ENCODE peak calls at places on chromosome 22, in five cellular contexts. A is H1, C is mesenchymal stem cell, S is H9, J is trophoblast cell. I is an unnamed sample.

GRCh38 chr22:47307326-47307725 is 544.9 kb downstream of the TBC1D22A start:
- DNase-seq in A (no peak), J (no peak), C (no peak), S (no peak), I (no peak)

GRCh38 chr22:27685515-27685914 is 116.0 kb downstream of the MN1 start:
- DNase-seq in C (no peak), J (no peak), A (no peak), S (no peak), I (no peak)

GRCh38 chr22:28351585-28351984 is 328.1 kb downstream of the TTC28 start:
- DNase-seq in J (no peak), A (no peak), C (no peak), S (no peak), I (no peak)

GRCh38 chr22:29331658-29332300 is 16.3 kb upstream of the RASL10A start:
- DNase-seq in J (no peak), S (no peak), C (no peak), A (no peak), I (no peak)

GRCh38 chr22:17155941-17156340 is 3.1 kb downstream of the HDHD5 start:
- DNase-seq in J (no peak), A (no peak), S (no peak), C (no peak), I (no peak)

GRCh38 chr22:36334081-36334831 is 53.5 kb downstream of the MYH9 start:
- DNase-seq in C (peak), S (peak), J (peak), A (no peak), I (no peak)

GRCh38 chr22:46798366-46799057 is 36.1 kb downstream of the TBC1D22A start:
- DNase-seq in C (peak), S (peak), J (peak), A (peak), I (peak)

GRCh38 chr22:42381152-42381551 is 51.1 kb downstream of the NFAM1 start:
- DNase-seq in C (no peak), J (no peak), S (no peak), A (no peak), I (no peak)

GRCh38 chr22:47778160-47778658 is 1015.8 kb downstream of the TBC1D22A start:
- DNase-seq in A (no peak), C (no peak), J (no peak), S (no peak), I (no peak)

GRCh38 chr22:35769974-35770373 is 52.3 kb downstream of the APOL5 start:
- DNase-seq in C (no peak), J (no peak), S (no peak), A (no peak), I (no peak)

GRCh38 chr22:28773461-28773867 is 969 bp downstream of the CCDC117 start:
- DNase-seq in A (no peak), C (peak), S (no peak), J (no peak), I (no peak)

GRCh38 chr22:30876925-30877553 is 91.5 kb downstream of the MORC2 start:
- DNase-seq in A (no peak), J (no peak), S (no peak), C (no peak), I (no peak)

GRCh38 chr22:29574762-29575450 is 6.0 kb downstream of the NIPSNAP1 start:
- DNase-seq in S (no peak), A (no peak), C (no peak), J (no peak), I (no peak)

GRCh38 chr22:23213031-23213555 is 32.8 kb downstream of the BCR start:
- DNase-seq in J (no peak), S (no peak), A (no peak), C (no peak), I (no peak)

GRCh38 chr22:37045958-37046357 is 5.6 kb upstream of the KCTD17 start:
- DNase-seq in A (no peak), J (peak), C (peak), S (no peak), I (peak)

GRCh38 chr22:22587577-22588188 is 28.6 kb upstream of the PRAME start:
- DNase-seq in A (no peak), J (no peak), S (no peak), C (no peak), I (no peak)

DNA sequence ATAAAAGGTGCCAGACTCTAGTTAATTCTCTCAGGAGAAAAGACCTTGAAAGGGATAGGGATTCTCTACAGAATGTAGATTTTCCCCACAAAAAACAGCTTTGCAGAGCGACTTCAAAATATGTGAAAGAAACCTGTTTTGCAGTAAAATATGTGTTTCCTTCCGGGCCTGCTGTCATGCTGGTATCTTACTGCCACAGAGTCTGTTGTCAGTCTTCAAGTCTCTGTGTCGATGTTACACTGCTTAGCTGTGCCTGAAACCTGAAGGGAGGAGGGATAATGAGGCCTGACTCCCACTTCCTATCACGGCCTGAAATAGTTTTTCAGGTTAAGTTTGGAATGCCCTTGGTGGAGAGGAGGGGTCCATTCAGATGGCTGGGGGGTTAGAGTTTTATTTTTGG is 1.7 kb upstream of the DGCR2 start:
- DNase-seq in S (no peak), A (no peak), C (no peak), J (peak), I (no peak)
- H3K4ac ChIP-seq in S (no peak), A (no peak), C (no peak), J (no peak), I (no peak)

GRCh38 chr22:44147036-44147645 is 33.6 kb upstream of the PARVG start:
- DNase-seq in A (no peak), S (no peak), C (no peak), J (no peak), I (no peak)
- H3K4me2 ChIP-seq in A (peak), S (peak), C (no peak), J (no peak), I (no peak)

DNA sequence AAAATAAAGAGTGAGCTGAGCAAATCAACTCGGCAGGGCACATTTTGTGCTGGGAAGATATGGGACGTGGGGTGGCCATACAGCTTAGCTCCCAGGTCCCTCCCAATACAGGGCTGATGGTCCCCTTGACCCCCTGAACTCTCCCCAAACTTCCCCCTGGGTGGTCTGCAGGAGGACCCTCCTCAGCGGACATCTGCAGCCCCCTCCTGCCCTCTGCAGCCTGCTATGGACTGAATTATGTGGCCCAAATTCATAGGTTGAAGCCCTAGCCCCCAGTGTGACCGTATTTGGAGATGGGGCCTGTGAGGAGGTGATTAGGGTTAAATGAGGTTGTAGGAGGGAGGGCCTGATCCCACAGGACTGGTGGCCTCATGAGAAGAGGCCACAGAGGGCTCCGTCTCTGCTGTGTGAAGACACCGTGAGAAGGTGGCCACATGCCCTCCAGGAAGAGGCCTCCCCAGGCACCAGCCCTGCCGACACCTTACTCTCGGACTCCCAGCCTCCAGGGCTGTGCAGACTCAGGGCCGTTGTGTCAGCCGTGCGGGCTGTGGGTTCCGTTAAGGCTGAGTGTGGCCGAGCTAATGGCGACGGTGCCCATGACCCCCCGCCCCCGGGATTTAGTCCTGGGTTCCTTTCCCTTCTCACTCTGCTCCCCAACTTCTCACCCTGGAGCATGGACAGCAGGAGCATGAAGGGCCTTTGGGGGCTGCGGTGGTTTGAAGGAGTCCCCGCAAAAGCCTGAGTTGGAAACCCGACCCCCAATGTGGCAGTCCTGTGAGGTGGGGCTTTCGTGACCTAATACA is 1042.8 kb downstream of the BRD1 start:
- DNase-seq in A (no peak), J (no peak), C (no peak), S (no peak), I (no peak)
- H2BK12ac ChIP-seq in A (no peak), J (no peak), C (no peak), S (no peak), I (no peak)

GRCh38 chr22:49966716-49967332 is 6.3 kb downstream of the PIM3 start:
- DNase-seq in J (peak), S (peak), C (peak), A (no peak), I (no peak)
- H3K4ac ChIP-seq in J (peak), S (no peak), C (peak), A (no peak), I (peak)

DNA sequence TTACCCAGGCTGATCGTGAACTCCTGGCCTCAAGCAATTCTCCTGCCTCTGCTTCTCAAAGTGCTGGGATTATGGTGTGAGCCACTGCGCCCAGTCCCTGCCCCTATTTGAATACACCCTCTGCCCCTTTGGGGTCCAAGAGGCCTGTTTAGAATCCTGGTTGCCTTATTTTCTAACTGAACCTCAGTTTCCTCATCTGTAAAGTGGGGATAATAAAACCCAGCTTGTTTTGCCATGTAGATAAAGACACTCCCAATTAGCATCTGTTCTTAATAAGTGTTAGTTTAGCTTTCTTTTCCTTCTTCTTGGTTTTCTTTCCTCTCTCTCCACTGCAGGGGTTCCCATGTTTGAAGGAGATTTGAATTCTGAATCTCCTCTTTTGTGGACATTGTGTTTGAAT is 4.8 kb downstream of the MIAT start:
- DNase-seq in S (no peak), A (no peak), J (no peak), C (no peak), I (no peak)
- H3K4me2 ChIP-seq in S (no peak), A (no peak), J (no peak), C (no peak), I (no peak)

GRCh38 chr22:40637181-40638150 is 947 bp upstream of the MRTFA start:
- DNase-seq in J (peak), A (no peak), S (no peak), C (no peak), I (no peak)

GRCh38 chr22:40642316-40642715 is 5.8 kb upstream of the MRTFA start:
- DNase-seq in J (peak), C (no peak), A (no peak), S (no peak), I (no peak)

GRCh38 chr22:40645579-40646197 is 9.2 kb upstream of the MRTFA start:
- DNase-seq in A (no peak), C (no peak), S (no peak), J (no peak), I (no peak)

GRCh38 chr22:40638261-40638660 is 1.7 kb upstream of the MRTFA start:
- DNase-seq in J (peak), A (no peak), C (no peak), S (no peak), I (no peak)

GRCh38 chr22:40641269-40641668 is 4.8 kb upstream of the MRTFA start:
- DNase-seq in S (no peak), J (no peak), A (no peak), C (no peak), I (no peak)
- H2BK12ac ChIP-seq in S (no peak), J (peak), A (no peak), C (no peak), I (no peak)

GRCh38 chr22:38336699-38337098 is 19.5 kb upstream of the CSNK1E start:
- DNase-seq in A (no peak), J (peak), C (no peak), S (no peak), I (no peak)
- H3K4ac ChIP-seq in A (no peak), J (no peak), C (no peak), S (no peak), I (no peak)

GRCh38 chr22:44181033-44181911 is 547 bp downstream of the PARVG start:
- DNase-seq in S (no peak), C (no peak), A (no peak), J (no peak), I (no peak)
- H3K4me2 ChIP-seq in S (no peak), C (peak), A (no peak), J (no peak), I (no peak)

GRCh38 chr22:19614546-19614884 is 90.3 kb upstream of the CLDN5 start:
- DNase-seq in A (no peak), S (no peak), C (no peak), J (no peak), I (no peak)
- H2BK12ac ChIP-seq in A (no peak), S (no peak), C (no peak), J (no peak), I (no peak)

I was measured in neuronal stem cell.